ENCODE peak calls at places on chromosomes 6 and 20, in seven cellular contexts. Z, J, U, A, R, P and G are unnamed samples.

GRCh38 chr6:108742041-108742440 is 106.2 kb upstream of the ARMC2 start:
- DNase-seq in J (no peak), R (no peak), P (no peak), A (no peak), Z (no peak), U (no peak), G (no peak)

GRCh38 chr20:31987744-31988143 is 19.8 kb downstream of the XKR7 start:
- DNase-seq in R (peak), Z (no peak), J (no peak), P (peak), U (no peak), A (peak), G (no peak)

GRCh38 chr6:71258078-71258866 is 30.3 kb upstream of the OGFRL1 start:
- DNase-seq in Z (no peak), A (no peak), U (no peak), R (no peak), J (no peak), P (no peak), G (no peak)

GRCh38 chr6:160930547-160931377 is 60.8 kb upstream of the MAP3K4 start:
- DNase-seq in R (peak), P (peak), U (peak), Z (peak), J (peak), A (peak), G (no peak)

GRCh38 chr6:27605401-27606342 is 132.8 kb upstream of the ZNF184 start:
- DNase-seq in Z (peak), U (peak), A (peak), P (peak), R (peak), J (peak), G (peak)

GRCh38 chr20:31764641-31765305 is 25.7 kb downstream of the TPX2 start:
- DNase-seq in U (no peak), Z (no peak), A (no peak), P (no peak), R (no peak), J (peak), G (no peak)

GRCh38 chr6:142395768-142396231 is 94.0 kb downstream of the ADGRG6 start:
- DNase-seq in R (no peak), P (no peak), U (no peak), Z (no peak), A (peak), J (peak), G (no peak)

GRCh38 chr6:26260110-26260637 is 104.8 kb upstream of the BTN3A2 start:
- DNase-seq in U (no peak), J (no peak), A (no peak), Z (no peak), R (no peak), P (no peak), G (no peak)

GRCh38 chr20:21640556-21640955 is 64.9 kb upstream of the PAX1 start:
- DNase-seq in U (peak), J (no peak), A (no peak), P (peak), R (peak), Z (peak), G (peak)

GRCh38 chr20:63134201-63134612 is 81.7 kb downstream of the YTHDF1 start:
- DNase-seq in P (no peak), J (no peak), Z (no peak), R (peak), U (peak), A (no peak), G (no peak)

GRCh38 chr6:31719001-31719400 is 2.5 kb downstream of the LY6G6C start:
- DNase-seq in A (no peak), U (no peak), J (no peak), R (no peak), Z (no peak), P (no peak), G (no peak)

GRCh38 chr6:36246511-36247268 is 23.2 kb upstream of the PNPLA1 start:
- DNase-seq in U (no peak), A (no peak), J (peak), R (no peak), Z (no peak), P (no peak), G (no peak)

GRCh38 chr20:36273414-36274247 is 32.5 kb upstream of the DLGAP4 start:
- DNase-seq in R (peak), J (peak), U (no peak), A (peak), P (peak), Z (no peak), G (peak)

GRCh38 chr20:5668529-5668868 is 81.7 kb upstream of the SHLD1 start:
- DNase-seq in A (no peak), P (no peak), J (no peak), R (no peak), U (no peak), Z (no peak), G (no peak)

GRCh38 chr6:113644861-113645575 is 212.1 kb upstream of the MARCKS start:
- DNase-seq in J (peak), U (no peak), P (peak), R (no peak), A (peak), Z (no peak), G (no peak)

GRCh38 chr6:62285612-62286469 is at the start of gene KHDRBS2:
- DNase-seq in R (peak), P (no peak), A (peak), J (no peak), Z (peak), U (peak), G (peak)

GRCh38 chr20:24303393-24303792 is 166.0 kb upstream of the SYNDIG1 start:
- DNase-seq in Z (no peak), U (no peak), P (no peak), A (no peak), R (peak), J (no peak), G (no peak)

GRCh38 chr6:44464051-44464450 is 76.5 kb downstream of the CDC5L start:
- DNase-seq in P (no peak), J (no peak), U (no peak), R (no peak), Z (no peak), A (no peak), G (no peak)

GRCh38 chr6:90294008-90294511 is 2.6 kb downstream of the BACH2 start:
- DNase-seq in P (no peak), U (no peak), R (no peak), A (no peak), J (no peak), Z (no peak), G (no peak)

GRCh38 chr6:110529907-110530306 is 53.5 kb upstream of the SLC22A16 start:
- DNase-seq in A (peak), Z (no peak), U (no peak), P (no peak), J (peak), R (no peak), G (no peak)

GRCh38 chr20:13877789-13878188 is 93.0 kb downstream of the NDUFAF5 start:
- DNase-seq in J (no peak), R (no peak), A (no peak), Z (no peak), U (no peak), P (no peak), G (no peak)

GRCh38 chr20:33423141-33423834 is 20.3 kb downstream of the SNTA1 start:
- DNase-seq in P (no peak), A (peak), Z (no peak), R (no peak), J (peak), U (no peak), G (no peak)

GRCh38 chr6:21984135-21984534 is 312.7 kb downstream of the PRL start:
- DNase-seq in Z (no peak), A (no peak), P (no peak), R (no peak), J (no peak), U (no peak), G (no peak)

GRCh38 chr6:1498491-1499113 is 109.2 kb downstream of the FOXF2 start:
- DNase-seq in U (no peak), Z (no peak), P (no peak), R (peak), J (peak), A (no peak), G (no peak)

GRCh38 chr6:156963712-156964700 is 186.8 kb downstream of the ARID1B start:
- DNase-seq in P (peak), Z (no peak), J (peak), R (peak), A (peak), U (no peak), G (no peak)

GRCh38 chr6:24743265-24743943 is 24.4 kb upstream of the C6orf62 start:
- DNase-seq in R (peak), U (no peak), Z (no peak), J (peak), A (peak), P (peak), G (no peak)

GRCh38 chr20:29349836-29350235 is 1907.6 kb upstream of the DEFB115 start:
- DNase-seq in A (no peak), P (no peak), R (no peak), U (no peak), Z (no peak), J (no peak), G (no peak)

GRCh38 chr20:38748863-38749153 is 548 bp downstream of the ACTR5 start:
- DNase-seq in A (no peak), R (peak), Z (no peak), J (no peak), P (no peak), U (peak), G (peak)

GRCh38 chr6:111474106-111474505 is 8.9 kb downstream of the REV3L start:
- DNase-seq in U (no peak), Z (no peak), A (no peak), R (no peak), P (no peak), J (no peak), G (no peak)

GRCh38 chr6:74656442-74656841 is 549.4 kb downstream of the COL12A1 start:
- DNase-seq in P (no peak), A (no peak), R (no peak), J (no peak), Z (no peak), U (no peak), G (no peak)

GRCh38 chr20:64104667-64105451 is 2.5 kb downstream of the NPBWR2 start:
- DNase-seq in P (no peak), J (no peak), U (no peak), R (no peak), A (no peak), Z (no peak), G (no peak)

GRCh38 chr6:52155791-52156576 is 30.2 kb upstream of the IL17A start:
- DNase-seq in Z (no peak), J (no peak), P (no peak), A (no peak), R (peak), U (peak), G (peak)

GRCh38 chr20:16485406-16485805 is 87.8 kb downstream of the KIF16B start:
- DNase-seq in Z (no peak), P (no peak), R (no peak), A (no peak), U (no peak), J (peak), G (no peak)

GRCh38 chr6:44452725-44453124 is 65.2 kb downstream of the CDC5L start:
- DNase-seq in A (peak), P (peak), Z (no peak), J (peak), R (no peak), U (no peak), G (no peak)

GRCh38 chr20:21397341-21398108 is at the start of gene NKX2-4:
- DNase-seq in R (no peak), Z (no peak), A (no peak), P (no peak), U (peak), J (no peak), G (no peak)

GRCh38 chr6:167566711-167567141 is 241.8 kb downstream of the TTLL2 start:
- DNase-seq in U (no peak), Z (no peak), P (no peak), R (no peak), A (no peak), J (no peak), G (no peak)

GRCh38 chr6:166944666-166945256 is 11.6 kb downstream of the RNASET2 start:
- DNase-seq in J (no peak), Z (no peak), R (no peak), U (no peak), P (no peak), A (no peak), G (no peak)

GRCh38 chr20:63177785-63178444 is 38.0 kb downstream of the YTHDF1 start:
- DNase-seq in R (no peak), A (peak), U (no peak), J (no peak), Z (peak), P (no peak), G (no peak)

GRCh38 chr6:30615219-30615957 is 1.7 kb downstream of the PPP1R10 start:
- DNase-seq in U (peak), P (no peak), J (peak), R (peak), Z (peak), A (peak), G (peak)
- H2BK120ac ChIP-seq in U (no peak), P (peak), J (peak), R (no peak), Z (no peak), A (peak), G (no peak)

DNA sequence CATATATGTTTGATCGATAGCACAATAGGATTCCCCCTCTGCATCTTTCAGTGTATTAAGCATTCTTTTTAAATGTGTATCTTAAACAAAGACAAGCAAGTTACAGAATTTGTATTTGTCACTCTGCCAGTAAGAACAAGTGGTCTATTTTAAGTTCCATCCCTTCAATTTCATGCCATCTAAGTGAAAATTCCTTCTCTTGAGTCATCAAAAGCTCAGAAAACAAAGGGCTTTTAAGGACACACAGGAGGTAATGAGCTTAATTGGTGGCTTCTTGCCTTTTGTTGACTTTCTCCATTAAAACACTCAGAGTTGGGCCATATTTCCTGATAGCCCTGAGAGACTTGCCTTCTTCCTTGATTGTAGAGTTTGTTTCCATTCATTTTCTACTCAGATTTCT is 547.7 kb downstream of the TENT5A start:
- DNase-seq in J (no peak), U (no peak), P (no peak), R (peak), A (peak), Z (peak), G (no peak)
- H2BK120ac ChIP-seq in J (no peak), U (no peak), P (no peak), R (no peak), A (no peak), Z (no peak), G (no peak)

GRCh38 chr6:159913375-159913774 is 22.6 kb downstream of the MAS1 start:
- DNase-seq in J (no peak), Z (no peak), R (no peak), A (no peak), P (no peak), U (no peak), G (no peak)

GRCh38 chr6:159910342-159910741 is 19.6 kb downstream of the MAS1 start:
- DNase-seq in R (no peak), J (no peak), A (no peak), P (no peak), U (no peak), Z (no peak), G (no peak)

GRCh38 chr6:159906400-159906799 is 15.6 kb downstream of the MAS1 start:
- DNase-seq in Z (no peak), J (no peak), A (no peak), P (no peak), U (no peak), R (peak), G (no peak)

GRCh38 chr6:159908535-159908934 is 17.7 kb downstream of the MAS1 start:
- DNase-seq in P (no peak), J (peak), U (no peak), R (no peak), Z (no peak), A (peak), G (no peak)

GRCh38 chr6:159908940-159909339 is 18.2 kb downstream of the MAS1 start:
- DNase-seq in J (no peak), A (no peak), R (no peak), Z (no peak), U (no peak), P (no peak), G (no peak)
- H2BK120ac ChIP-seq in J (no peak), A (no peak), R (no peak), Z (no peak), U (no peak), P (no peak), G (no peak)

GRCh38 chr6:30207619-30208295 is 5.4 kb downstream of the TRIM26 start:
- DNase-seq in U (no peak), J (no peak), A (no peak), Z (no peak), P (no peak), R (peak), G (no peak)

GRCh38 chr6:30206152-30206551 is 7.1 kb downstream of the TRIM26 start:
- DNase-seq in J (peak), A (peak), R (no peak), Z (no peak), P (no peak), U (no peak), G (no peak)

GRCh38 chr6:30211306-30211705 is 1.9 kb downstream of the TRIM26 start:
- DNase-seq in J (no peak), R (no peak), P (no peak), U (no peak), Z (no peak), A (no peak), G (no peak)

GRCh38 chr6:30202366-30202765 is 10.8 kb downstream of the TRIM26 start:
- DNase-seq in J (no peak), A (no peak), P (no peak), U (no peak), Z (no peak), R (no peak), G (no peak)

DNA sequence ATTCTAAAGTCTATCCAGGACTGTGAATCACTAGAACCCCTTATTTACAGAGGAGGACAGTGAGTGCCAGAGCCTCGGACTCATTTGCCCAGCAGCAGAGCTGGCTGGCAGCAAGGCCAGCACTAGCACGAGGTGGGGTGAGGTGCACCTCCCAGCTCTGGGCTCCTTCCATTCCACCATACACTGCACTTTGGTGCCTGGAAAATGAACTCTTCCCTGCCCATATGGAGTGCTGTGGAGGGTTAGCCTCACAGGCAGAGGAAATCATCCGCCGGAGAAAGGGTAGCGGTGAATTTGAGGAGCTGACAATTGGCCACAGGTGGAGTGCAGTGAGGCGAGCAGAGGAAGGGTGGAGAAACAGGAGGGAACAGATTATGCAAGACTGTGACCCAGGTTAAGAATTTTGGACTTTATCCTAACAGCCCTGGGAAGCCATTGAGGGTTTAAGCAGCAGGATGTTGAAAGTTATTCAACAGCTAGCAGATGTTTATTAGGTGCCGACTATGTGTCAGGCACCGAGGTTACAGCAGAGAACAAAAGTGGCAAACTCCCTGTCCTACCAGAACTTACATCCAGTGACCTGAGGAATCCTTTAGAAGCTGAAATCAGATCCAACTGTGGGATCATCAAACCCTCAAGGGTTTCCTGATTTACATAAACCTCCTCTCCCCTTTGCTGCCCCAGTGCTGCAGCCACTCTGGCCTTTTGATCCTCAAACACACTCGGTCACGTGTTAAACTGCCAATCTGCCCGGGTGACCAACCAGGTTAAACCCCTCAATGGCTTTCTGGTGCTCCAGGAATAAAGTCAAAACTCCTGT is 6.2 kb downstream of the TRIM26 start:
- DNase-seq in P (no peak), J (peak), R (peak), Z (no peak), A (peak), U (peak), G (no peak)
- H2BK120ac ChIP-seq in P (no peak), J (no peak), R (no peak), Z (no peak), A (no peak), U (no peak), G (no peak)

GRCh38 chr6:136991614-136992013 is 53.2 kb downstream of the IL20RA start:
- DNase-seq in Z (no peak), R (no peak), J (no peak), A (no peak), U (no peak), P (no peak), G (no peak)

GRCh38 chr6:136992113-136992512 is 52.7 kb downstream of the IL20RA start:
- DNase-seq in U (no peak), J (no peak), A (no peak), Z (no peak), R (no peak), P (no peak), G (no peak)

GRCh38 chr6:136987526-136987925 is 57.2 kb downstream of the IL20RA start:
- DNase-seq in A (no peak), Z (no peak), R (no peak), J (no peak), P (no peak), U (no peak), G (no peak)

GRCh38 chr6:136990754-136991153 is 54.0 kb downstream of the IL20RA start:
- DNase-seq in P (no peak), J (no peak), U (no peak), A (no peak), Z (no peak), R (peak), G (no peak)

DNA sequence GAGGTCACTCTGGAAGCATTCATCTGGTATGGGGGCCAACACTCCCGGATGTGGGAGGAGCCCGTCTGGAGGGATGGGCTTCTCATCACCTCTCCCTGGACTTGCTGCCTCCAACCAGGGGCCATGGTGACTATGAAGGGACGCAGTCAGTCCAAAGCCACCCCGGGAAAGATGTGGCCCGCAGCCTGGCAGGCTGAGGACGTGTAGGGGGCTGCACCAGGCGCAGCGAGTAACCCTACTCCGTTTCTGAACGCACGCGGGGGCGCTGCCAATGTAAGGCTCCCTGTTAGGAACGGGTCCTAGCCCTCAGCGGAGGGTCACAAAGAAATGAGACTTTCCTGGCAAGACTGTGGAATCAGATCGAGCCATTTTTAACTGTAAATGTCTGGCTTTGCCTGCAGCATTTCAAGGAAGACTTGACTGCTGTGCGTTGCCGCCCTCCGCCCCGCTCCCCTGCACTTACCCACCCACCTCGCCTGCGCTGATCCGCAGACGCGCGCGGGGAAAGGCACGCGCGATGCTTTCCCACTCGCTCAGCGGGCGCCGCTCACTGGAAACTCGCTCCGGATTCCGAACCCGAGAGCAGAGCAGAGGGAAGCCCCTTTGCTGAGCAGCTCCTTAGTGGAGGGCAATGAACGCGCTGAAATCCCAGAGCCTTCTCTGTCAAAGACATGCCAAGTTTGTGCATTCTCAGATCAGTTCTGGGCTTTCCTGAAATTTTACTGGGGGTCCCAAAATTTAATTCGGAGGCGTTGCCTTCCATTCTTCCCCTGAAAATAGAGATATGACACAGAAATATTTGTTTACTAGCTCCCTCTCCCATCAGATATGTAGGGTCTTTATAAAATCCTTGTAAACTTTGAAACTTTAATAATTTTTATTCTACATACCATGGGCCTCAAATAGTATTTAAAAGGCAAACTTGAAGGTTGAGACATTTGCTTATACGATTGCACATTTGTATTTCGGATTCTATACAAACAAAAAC is 54.9 kb downstream of the IL20RA start:
- DNase-seq in P (no peak), A (peak), J (no peak), Z (no peak), R (peak), U (peak), G (peak)
- H2BK120ac ChIP-seq in P (peak), A (no peak), J (no peak), Z (peak), R (no peak), U (no peak), G (peak)